ENCODE peak calls at places on chromosomes 3 and 15, in four cellular contexts. Y, D, M and F are unnamed samples.

GRCh38 chr15:45795487-45796069 is 160.7 kb downstream of the SQOR start:
- DNase-seq in Y (peak), D (peak), M (peak), F (peak)

GRCh38 chr3:151076626-151077025 is 8.8 kb upstream of the MED12L start:
- DNase-seq in Y (no peak), D (no peak), M (no peak), F (peak)

GRCh38 chr15:83158393-83158792 is 49.2 kb downstream of the HDGFL3 start:
- DNase-seq in Y (no peak), D (no peak), M (no peak), F (peak)

GRCh38 chr3:48306860-48307530 is 26.5 kb downstream of the SPINK8 start:
- DNase-seq in Y (no peak), D (no peak), M (peak), F (no peak)

GRCh38 chr15:92018535-92019239 is 165.2 kb downstream of the SLCO3A1 start:
- DNase-seq in Y (no peak), D (no peak), M (no peak), F (no peak)

GRCh38 chr15:72785452-72786243 is 2.1 kb upstream of the ADPGK start:
- DNase-seq in Y (no peak), D (no peak), M (no peak), F (no peak)

GRCh38 chr3:119831022-119831421 is 49.1 kb downstream of the NR1I2 start:
- DNase-seq in Y (no peak), D (no peak), M (peak), F (no peak)

GRCh38 chr3:46215810-46216414 is 7.8 kb upstream of the CCR1 start:
- DNase-seq in Y (no peak), D (no peak), M (no peak), F (peak)

GRCh38 chr15:29740692-29741311 is 81.5 kb downstream of the TJP1 start:
- DNase-seq in Y (no peak), D (no peak), M (no peak), F (no peak)